ENCODE peak calls at places on chromosomes 7 and 10, in four cellular contexts. S is prostate gland, O is GM12865, H is HT-29. B is an unnamed sample.

GRCh38 chr7:32357535-32358277 is 132.5 kb downstream of the LSM5 start:
- DNase-seq in S (no peak), O (peak), H (peak), B (no peak)

GRCh38 chr10:3887404-3887803 is 102.4 kb upstream of the KLF6 start:
- DNase-seq in H (no peak), S (no peak), O (no peak), B (no peak)

GRCh38 chr10:9786101-9786500 is 1231.6 kb upstream of the CELF2 start:
- DNase-seq in O (no peak), H (no peak), S (no peak), B (peak)

GRCh38 chr10:27701971-27702537 is 43.6 kb downstream of the MKX start:
- DNase-seq in S (no peak), O (no peak), H (no peak), B (no peak)

GRCh38 chr7:116933465-116933864 is 19.8 kb upstream of the ST7 start:
- DNase-seq in O (no peak), S (no peak), H (no peak), B (no peak)

GRCh38 chr10:114131094-114131493 is 42.9 kb downstream of the CCDC186 start:
- DNase-seq in O (peak), S (no peak), H (no peak), B (no peak)

GRCh38 chr7:66859794-66860645 is 61.0 kb upstream of the TMEM248 start:
- DNase-seq in O (no peak), H (no peak), S (peak), B (peak)

GRCh38 chr10:58943234-58943633 is 233.2 kb upstream of the PHYHIPL start:
- DNase-seq in O (no peak), S (no peak), H (no peak), B (no peak)

GRCh38 chr10:69731184-69731583 is 70.5 kb upstream of the COL13A1 start:
- DNase-seq in S (no peak), O (no peak), H (no peak), B (no peak)

GRCh38 chr7:71325151-71325550 is 193.2 kb downstream of the GALNT17 start:
- DNase-seq in O (no peak), H (no peak), S (no peak), B (no peak)

GRCh38 chr10:110530131-110530831 is 32.6 kb downstream of the DUSP5 start:
- DNase-seq in S (peak), H (peak), O (no peak), B (peak)

GRCh38 chr10:26217396-26218105 is 977 bp downstream of the GAD2 start:
- DNase-seq in O (no peak), H (no peak), S (no peak), B (no peak)

GRCh38 chr10:22554481-22555182 is 159.7 kb downstream of the PIP4K2A start:
- DNase-seq in H (no peak), O (no peak), S (peak), B (no peak)

GRCh38 chr10:5585517-5586222 is 60.9 kb downstream of the CALML3 start:
- DNase-seq in O (no peak), H (no peak), S (no peak), B (no peak)

GRCh38 chr7:126445991-126446390 is 806.8 kb downstream of the GRM8 start:
- DNase-seq in H (no peak), O (no peak), S (no peak), B (no peak)

GRCh38 chr7:100570954-100571828 is 2.5 kb downstream of the SAP25 start:
- DNase-seq in S (no peak), H (peak), O (no peak), B (peak)

B was measured in NCI-H226.